ENCODE peak calls at places on chromosomes 3 and 15, in five cellular contexts. C is sigmoid colon, S is spleen, L is K562, V is transverse colon. J is an unnamed sample.

GRCh38 chr3:163056874-163057497 is 1560.4 kb downstream of the OTOL1 start:
- DNase-seq in C (no peak), V (peak), L (peak), S (no peak), J (peak)

GRCh38 chr15:64070965-64071851 is 22.4 kb downstream of the CIAO2A start:
- DNase-seq in C (peak), S (no peak), L (peak), V (peak), J (peak)

GRCh38 chr3:24683511-24684384 is 189.1 kb upstream of the THRB start:
- DNase-seq in S (no peak), C (no peak), V (peak), L (peak), J (no peak)

GRCh38 chr3:25281041-25281842 is 146.8 kb upstream of the RARB start:
- DNase-seq in V (no peak), S (no peak), C (no peak), L (no peak), J (no peak)

GRCh38 chr3:179948740-179949139 is 88.0 kb downstream of the PEX5L start:
- DNase-seq in V (no peak), C (no peak), L (no peak), S (no peak), J (no peak)

GRCh38 chr3:17802993-17803392 is 60.6 kb upstream of the TBC1D5 start:
- DNase-seq in L (no peak), V (no peak), S (no peak), C (no peak), J (no peak)

GRCh38 chr3:133944181-133944580 is 48.5 kb upstream of the RAB6B start:
- DNase-seq in C (peak), V (no peak), L (no peak), S (peak), J (no peak)

GRCh38 chr15:72599855-72600464 is 54.5 kb upstream of the GOLGA6B start:
- DNase-seq in L (peak), V (no peak), C (no peak), S (no peak), J (no peak)

GRCh38 chr15:46670256-46670655 is 1035.4 kb downstream of the SQOR start:
- DNase-seq in C (no peak), L (no peak), V (no peak), S (no peak), J (no peak)

GRCh38 chr3:120441776-120442175 is 9.0 kb downstream of the FSTL1 start:
- DNase-seq in V (no peak), C (no peak), S (no peak), L (no peak), J (no peak)

GRCh38 chr3:195100903-195101591 is 169.9 kb downstream of the XXYLT1 start:
- DNase-seq in L (no peak), S (peak), C (no peak), V (peak), J (peak)

GRCh38 chr15:60237411-60237810 is 160.4 kb downstream of the ANXA2 start:
- DNase-seq in V (no peak), S (no peak), L (no peak), C (no peak), J (no peak)

GRCh38 chr3:134905647-134905935 is 110.5 kb downstream of the EPHB1 start:
- DNase-seq in V (no peak), L (no peak), S (no peak), C (no peak), J (no peak)

GRCh38 chr15:31157644-31158069 is 56.1 kb upstream of the TRPM1 start:
- DNase-seq in S (peak), L (no peak), C (no peak), V (no peak), J (peak)
- TF ChIP-seq CTCF in S (no peak), L (no peak), C (no peak), V (no peak), J (no peak)

GRCh38 chr3:156710429-156710828 is 36.0 kb downstream of the TIPARP start:
- DNase-seq in C (no peak), L (no peak), S (no peak), V (no peak), J (no peak)

GRCh38 chr3:156711113-156711512 is 36.7 kb downstream of the TIPARP start:
- DNase-seq in L (no peak), V (no peak), C (no peak), S (no peak), J (no peak)

GRCh38 chr3:156721687-156722086 is 47.3 kb downstream of the TIPARP start:
- DNase-seq in C (no peak), V (no peak), S (no peak), L (peak), J (no peak)

GRCh38 chr3:156718622-156719300 is 44.4 kb downstream of the TIPARP start:
- DNase-seq in V (no peak), L (no peak), S (no peak), C (no peak), J (no peak)

DNA sequence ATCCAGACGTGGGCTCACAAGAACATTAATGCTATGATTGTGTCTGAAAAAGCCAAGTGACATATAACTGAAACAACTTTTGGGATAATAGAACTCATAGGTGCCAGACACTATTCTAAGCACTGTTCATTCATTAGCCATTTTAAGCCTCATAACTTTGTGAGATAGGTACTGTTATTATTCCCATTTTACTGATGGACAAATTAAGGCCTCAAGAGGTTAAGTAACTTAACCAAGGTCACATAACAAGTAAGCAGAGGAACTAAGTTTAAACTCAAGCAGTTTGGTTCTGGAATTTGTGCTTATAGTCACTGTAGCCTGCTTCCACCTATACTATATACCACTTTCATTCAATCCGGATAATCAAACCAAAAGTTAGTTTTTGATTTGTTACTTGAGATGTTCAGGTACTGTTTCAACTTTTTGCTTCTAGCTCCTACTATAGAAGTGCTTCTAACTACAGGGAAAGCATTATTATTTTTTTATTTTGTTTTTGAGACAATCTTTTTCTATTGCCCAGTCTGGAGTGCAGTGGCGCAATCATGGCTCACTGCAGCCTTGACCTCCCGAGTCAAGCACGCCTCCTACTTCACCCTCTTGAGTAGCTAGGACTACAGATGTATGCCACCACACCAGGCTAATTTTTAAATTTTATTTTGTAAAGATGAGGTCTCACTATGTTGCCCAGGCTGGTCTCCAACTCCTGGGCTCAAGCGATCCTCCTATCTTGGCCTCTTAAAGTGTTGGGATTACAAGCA is 41.9 kb downstream of the TIPARP start:
- DNase-seq in L (no peak), S (no peak), V (no peak), C (no peak), J (no peak)
- TF ChIP-seq POLR2A in L (no peak), S (no peak), V (no peak), C (no peak), J (no peak)

GRCh38 chr15:78449220-78449999 is 11.4 kb downstream of the IREB2 start:
- DNase-seq in C (no peak), S (no peak), L (no peak), V (no peak), J (no peak)
- TF ChIP-seq POLR2AphosphoS5 in C (no peak), S (no peak), L (no peak), V (no peak), J (no peak)

GRCh38 chr15:94546838-94547237 is 315.5 kb downstream of the MCTP2 start:
- DNase-seq in V (no peak), S (no peak), C (no peak), L (no peak), J (no peak)
- TF ChIP-seq CTCF in V (no peak), S (no peak), C (no peak), L (no peak), J (no peak)

GRCh38 chr3:45995370-45996192 is at the start of gene FYCO1:
- DNase-seq in S (peak), C (peak), V (peak), L (peak), J (peak)
- TF ChIP-seq POLR2A in S (peak), C (peak), V (peak), L (peak), J (no peak)

GRCh38 chr3:123330441-123330991 is 118.4 kb downstream of the ADCY5 start:
- DNase-seq in L (no peak), S (peak), C (peak), V (peak), J (no peak)

GRCh38 chr3:123331651-123332050 is 117.2 kb downstream of the ADCY5 start:
- DNase-seq in S (peak), C (peak), L (no peak), V (no peak), J (no peak)

GRCh38 chr3:123329636-123330340 is 119.1 kb downstream of the ADCY5 start:
- DNase-seq in S (peak), C (no peak), V (no peak), L (no peak), J (no peak)

GRCh38 chr3:123332124-123332641 is 116.7 kb downstream of the ADCY5 start:
- DNase-seq in S (peak), L (no peak), V (no peak), C (peak), J (no peak)

DNA sequence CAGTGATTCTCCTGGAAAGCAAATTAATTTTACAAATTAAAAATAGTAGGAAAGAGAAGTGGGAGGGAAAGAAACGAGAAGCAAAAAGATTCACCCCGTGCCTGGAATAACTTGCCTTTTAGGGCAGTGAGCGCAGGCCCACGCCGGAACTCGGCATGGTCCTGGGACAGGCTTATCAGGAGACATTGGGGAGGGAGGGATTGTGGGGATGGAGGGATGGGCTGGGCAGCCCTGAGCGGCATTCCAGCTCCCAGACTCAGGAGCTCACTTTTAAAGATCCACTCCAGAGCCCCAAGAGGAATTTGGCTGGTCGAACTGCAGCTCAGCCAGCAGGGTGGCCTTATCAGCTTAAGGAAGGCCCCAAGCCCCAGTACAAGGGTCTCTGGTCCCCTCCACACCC is 117.9 kb downstream of the ADCY5 start:
- DNase-seq in C (peak), L (no peak), V (no peak), S (peak), J (no peak)
- TF ChIP-seq POLR2AphosphoS5 in C (no peak), L (no peak), V (no peak), S (no peak), J (peak)

DNA sequence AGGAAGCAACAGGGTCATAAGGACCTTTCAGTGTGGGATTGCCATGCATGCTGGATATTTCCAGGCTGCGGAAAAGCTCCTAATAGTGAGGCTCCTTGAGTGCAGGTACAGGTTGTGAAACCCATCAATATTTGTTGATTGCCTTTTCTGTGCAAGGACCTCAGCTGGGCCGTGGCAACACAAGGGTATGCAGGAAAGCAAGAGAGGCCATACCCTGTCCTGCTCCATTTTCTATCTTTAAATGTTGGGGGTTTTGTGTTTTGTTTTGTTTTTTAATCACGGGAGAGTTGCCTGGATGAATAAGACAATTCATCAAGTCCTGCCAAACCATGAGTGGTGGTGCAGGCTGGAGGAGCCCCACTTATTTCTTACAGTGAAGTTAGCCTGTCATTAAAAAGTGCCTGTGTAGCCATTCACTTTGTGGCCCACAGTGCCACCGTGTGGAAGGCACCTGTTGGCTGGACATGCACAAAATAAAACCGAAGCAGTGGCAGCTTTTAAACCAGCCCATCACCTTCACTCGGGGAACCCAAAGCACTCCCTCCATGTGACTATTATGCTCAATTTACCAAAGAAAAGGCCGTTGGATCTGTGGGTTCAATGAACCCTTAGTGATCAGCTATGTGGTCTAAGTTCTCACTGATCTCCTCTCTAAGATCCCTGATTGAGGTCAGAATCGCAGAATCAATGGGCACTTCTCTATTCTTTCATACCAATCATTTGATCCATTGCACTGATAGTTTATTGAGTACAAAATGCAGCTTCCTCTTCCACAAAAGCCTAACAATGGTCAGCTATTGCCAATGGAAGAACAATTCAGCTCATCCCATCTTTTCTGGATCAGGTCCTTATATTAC is 42.2 kb downstream of the CLDN18 start:
- DNase-seq in S (no peak), V (no peak), C (no peak), L (peak), J (peak)
- TF ChIP-seq CTCF in S (no peak), V (no peak), C (no peak), L (peak), J (peak)

GRCh38 chr3:101853465-101853864 is 4.2 kb downstream of the NFKBIZ start:
- DNase-seq in V (no peak), C (no peak), S (no peak), L (no peak), J (no peak)
- TF ChIP-seq POLR2A in V (no peak), C (no peak), S (no peak), L (no peak), J (no peak)

DNA sequence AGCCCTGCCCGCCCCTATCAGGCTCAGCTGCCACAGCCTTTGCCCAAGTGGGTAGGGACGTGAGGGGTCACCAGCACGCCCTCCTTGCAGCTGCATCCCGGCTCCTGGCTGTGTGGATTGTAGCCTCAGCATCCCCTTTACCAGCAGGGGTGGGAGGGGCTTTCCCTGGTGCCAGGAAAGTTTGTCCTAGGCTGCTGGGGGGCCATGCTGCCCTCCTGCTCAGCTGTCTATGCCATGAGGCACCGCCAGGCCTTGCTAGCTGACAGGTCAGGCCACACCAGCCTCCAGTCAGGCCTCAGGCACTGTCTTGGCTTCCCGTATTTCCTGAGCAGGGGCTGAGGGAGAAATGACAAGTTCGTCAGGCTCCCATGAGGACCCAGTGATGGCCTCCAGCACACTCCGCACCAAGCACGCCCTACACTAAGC is 32.3 kb downstream of the TKT start:
- DNase-seq in V (no peak), L (no peak), S (peak), C (no peak), J (no peak)
- TF ChIP-seq POLR2AphosphoS5 in V (no peak), L (no peak), S (peak), C (no peak), J (no peak)